ENCODE peak calls at places on chromosomes 4 and X, in nine cellular contexts. M, E, X, Q, D, J, G, H and S are unnamed samples.

GRCh38 chr4:107825072-107825789 is 499 bp downstream of the SGMS2 start:
- DNase-seq in H (peak; percentile 52), D (no peak), J (no peak), E (peak; percentile 16), Q (peak; percentile 78), G (no peak), X (no peak), M (peak; percentile 33), S (peak; percentile 78)

GRCh38 chrX:123181515-123181914 is 2.6 kb upstream of the GRIA3 start:
- DNase-seq in D (no peak), E (no peak), J (no peak), M (no peak), H (no peak), Q (no peak), G (no peak), X (no peak), S (no peak)

GRCh38 chr4:121758896-121759568 is 5.9 kb downstream of the SMIM43 start:
- DNase-seq in J (no peak), Q (no peak), D (no peak), X (no peak), E (no peak), H (no peak), G (no peak), M (no peak), S (no peak)

GRCh38 chr4:145216532-145216931 is 36.1 kb upstream of the OTUD4 start:
- DNase-seq in E (peak; percentile 41), X (peak; percentile 76), G (no peak), D (peak; percentile 24), J (no peak), Q (no peak), H (no peak), M (no peak), S (peak; percentile 20)

GRCh38 chrX:109553862-109554261 is 17.2 kb downstream of the NXT2 start:
- DNase-seq in D (no peak), H (no peak), E (no peak), Q (no peak), J (no peak), M (no peak), X (no peak), G (no peak), S (no peak)

GRCh38 chr4:163484906-163485305 is 9.6 kb upstream of the TMA16 start:
- DNase-seq in X (peak; percentile 93), G (peak; percentile 69), E (peak; percentile 71), M (peak; percentile 10), H (peak; percentile 80), J (peak; percentile 36), D (peak; percentile 50), Q (no peak), S (peak; percentile 65)

GRCh38 chr4:5965225-5965624 is 53.0 kb downstream of the C4orf50 start:
- DNase-seq in X (no peak), H (no peak), J (no peak), D (no peak), G (no peak), E (no peak), M (no peak), Q (no peak), S (no peak)

GRCh38 chr4:185500576-185500975 is 29.0 kb upstream of the CCDC110 start:
- DNase-seq in H (no peak), Q (no peak), D (no peak), G (no peak), M (no peak), J (no peak), X (no peak), E (no peak), S (no peak)

GRCh38 chr4:147587061-147587460 is 30.1 kb upstream of the TMEM184C start:
- DNase-seq in H (no peak), D (no peak), G (no peak), X (no peak), M (no peak), Q (no peak), J (no peak), E (no peak), S (no peak)

GRCh38 chrX:9873952-9874351 is 87.7 kb downstream of the SHROOM2 start:
- DNase-seq in J (no peak), D (peak; percentile 10), M (peak; percentile 44), E (peak; percentile 34), X (peak; percentile 80), Q (no peak), H (peak; percentile 31), G (peak; percentile 67), S (peak; percentile 70)

GRCh38 chr4:26289421-26289820 is 31.4 kb upstream of the RBPJ start:
- DNase-seq in H (no peak), Q (no peak), X (no peak), M (no peak), J (no peak), D (no peak), G (no peak), E (no peak), S (no peak)

GRCh38 chr4:125303058-125303457 is 11.7 kb upstream of the FAT4 start:
- DNase-seq in M (no peak), G (no peak), H (no peak), J (no peak), E (no peak), D (no peak), X (no peak), Q (no peak), S (no peak)

GRCh38 chrX:48714573-48714972 is 18.0 kb downstream of the SUV39H1 start:
- DNase-seq in X (no peak), G (no peak), E (no peak), D (no peak), J (no peak), M (no peak), Q (no peak), H (no peak), S (no peak)

GRCh38 chrX:71492086-71493065 is 40.5 kb upstream of the OGT start:
- DNase-seq in D (no peak), Q (peak; percentile 72), X (peak; percentile 25), J (no peak), M (peak; percentile 53), E (no peak), H (peak; percentile 3), G (peak; percentile 31), S (peak; percentile 75)

GRCh38 chrX:136028383-136028984 is 43.2 kb downstream of the SLC9A6 start:
- DNase-seq in E (peak; percentile 52), M (peak; percentile 28), D (peak; percentile 21), Q (no peak), J (no peak), H (peak; percentile 39), G (no peak), X (peak; percentile 83), S (peak; percentile 25)

GRCh38 chr4:88900432-88900831 is 156.6 kb downstream of the FAM13A start:
- DNase-seq in X (no peak), D (no peak), H (no peak), G (no peak), Q (no peak), M (no peak), E (no peak), J (no peak), S (no peak)

GRCh38 chr4:56655627-56656345 is 25.3 kb downstream of the HOPX start:
- DNase-seq in G (peak; percentile 34), M (no peak), H (peak; percentile 42), D (no peak), X (no peak), Q (no peak), J (no peak), E (no peak), S (peak; percentile 73)

GRCh38 chrX:39766882-39767281 is 330.9 kb downstream of the BCOR start:
- DNase-seq in H (no peak), D (no peak), J (no peak), E (no peak), X (no peak), Q (peak; percentile 86), M (no peak), G (peak; percentile 41), S (no peak)

GRCh38 chrX:70754169-70754843 is 154.2 kb downstream of the TEX11 start:
- DNase-seq in E (no peak), Q (no peak), J (no peak), H (no peak), M (no peak), X (no peak), G (no peak), D (no peak), S (no peak)

GRCh38 chrX:111131572-111131971 is 35.6 kb downstream of the PAK3 start:
- DNase-seq in D (no peak), E (no peak), M (no peak), G (no peak), Q (no peak), X (no peak), H (no peak), J (no peak), S (no peak)

GRCh38 chrX:134626434-134626833 is 31.8 kb downstream of the PLAC1 start:
- DNase-seq in G (no peak), X (no peak), M (no peak), E (no peak), J (no peak), H (no peak), D (no peak), Q (no peak), S (no peak)

GRCh38 chr4:56871357-56871993 is 36.2 kb upstream of the REST start:
- DNase-seq in X (no peak), E (no peak), Q (peak; percentile 18), M (no peak), J (no peak), H (no peak), D (no peak), G (peak; percentile 46), S (peak; percentile 54)

GRCh38 chr4:66465111-66465510 is 794.8 kb upstream of the EPHA5 start:
- DNase-seq in M (no peak), J (no peak), H (no peak), D (no peak), X (no peak), Q (no peak), G (no peak), E (no peak), S (no peak)

GRCh38 chr4:156330436-156331031 is 376.9 kb upstream of the CTSO start:
- DNase-seq in Q (no peak), E (no peak), M (no peak), H (no peak), D (no peak), J (no peak), G (no peak), X (no peak), S (no peak)

GRCh38 chrX:39439910-39440733 is 638.9 kb downstream of the MID1IP1 start:
- DNase-seq in E (no peak), J (no peak), X (no peak), M (no peak), Q (no peak), H (no peak), D (no peak), G (no peak), S (no peak)

GRCh38 chr4:159070742-159071141 is 32.1 kb upstream of the RAPGEF2 start:
- DNase-seq in G (peak; percentile 73), Q (no peak), E (no peak), H (no peak), D (no peak), X (no peak), M (no peak), J (no peak), S (no peak)

GRCh38 chr4:180234730-180235129 is 2008.5 kb upstream of the TENM3 start:
- DNase-seq in E (peak; percentile 64), J (no peak), H (peak; percentile 36), X (no peak), M (no peak), Q (no peak), D (no peak), G (no peak), S (peak; percentile 6)

GRCh38 chr4:173252024-173252935 is 81.9 kb downstream of the HMGB2 start:
- DNase-seq in M (peak; percentile 10), J (no peak), D (peak; percentile 99), E (peak; percentile 90), Q (peak; percentile 83), X (no peak), H (peak; percentile 22), G (peak; percentile 41), S (no peak)

GRCh38 chr4:27366424-27366823 is 505.8 kb downstream of the STIM2 start:
- DNase-seq in E (no peak), Q (no peak), M (no peak), D (no peak), G (no peak), J (no peak), H (no peak), X (no peak), S (no peak)

GRCh38 chrX:15737957-15738685 is at the start of gene CA5B:
- DNase-seq in M (peak; percentile 65), H (peak; percentile 97), G (peak; percentile 79), Q (peak; percentile 98), J (peak; percentile 88), E (peak; percentile 83), D (peak; percentile 68), X (peak; percentile 95), S (peak; percentile 99)

GRCh38 chrX:49257846-49258748 is 6.4 kb downstream of the FOXP3 start:
- DNase-seq in J (no peak), M (no peak), D (no peak), H (no peak), X (no peak), Q (no peak), E (no peak), G (no peak), S (peak; percentile 38)